ENCODE peak calls at places on chromosomes 4 and X, in four cellular contexts. G is PC-3, A is IMR-90, W is NT2/D1. F is an unnamed sample.

GRCh38 chr4:40552536-40552935 is 77.1 kb downstream of the RBM47 start:
- DNase-seq in A (no peak), W (no peak), G (peak; percentile 59), F (no peak)

GRCh38 chrX:10769165-10769564 is 148.8 kb upstream of the MID1 start:
- DNase-seq in A (peak; percentile 35), W (no peak), G (peak; percentile 61), F (peak; percentile 75)

GRCh38 chrX:78747471-78747870 is at the start of gene LPAR4:
- DNase-seq in G (peak; percentile 9), A (no peak), W (peak; percentile 78), F (peak; percentile 88)

GRCh38 chr4:118974758-118975157 is 86.1 kb downstream of the SYNPO2 start:
- DNase-seq in G (peak; percentile 57), A (peak; percentile 63), W (no peak), F (no peak)

GRCh38 chr4:157143365-157143764 is 67.4 kb downstream of the GLRB start:
- DNase-seq in G (no peak), W (no peak), A (no peak), F (no peak)

GRCh38 chrX:118523920-118524319 is 28.3 kb downstream of the DOCK11 start:
- DNase-seq in W (no peak), G (no peak), A (no peak), F (no peak)

GRCh38 chr4:114474401-114474800 is 124.2 kb upstream of the UGT8 start:
- DNase-seq in W (no peak), G (no peak), A (no peak), F (no peak)

GRCh38 chr4:89336818-89337395 is 29.3 kb upstream of the GPRIN3 start:
- DNase-seq in W (no peak), G (no peak), A (no peak), F (no peak)

GRCh38 chr4:24262616-24263015 is 321.7 kb downstream of the DHX15 start:
- DNase-seq in G (no peak), A (no peak), W (no peak), F (peak; percentile 9)

GRCh38 chr4:36322921-36323354 is 41.5 kb downstream of the DTHD1 start:
- DNase-seq in G (no peak), W (no peak), A (no peak), F (no peak)

GRCh38 chr4:28278676-28279075 is 1418.0 kb downstream of the STIM2 start:
- DNase-seq in A (no peak), W (no peak), G (no peak), F (no peak)

GRCh38 chr4:184826315-184827266 is 823 bp upstream of the ACSL1 start:
- DNase-seq in G (peak; percentile 17), A (peak; percentile 16), W (no peak), F (peak; percentile 21)

GRCh38 chr4:123807187-123807586 is 410.6 kb downstream of the SPRY1 start:
- DNase-seq in A (no peak), W (no peak), G (no peak), F (no peak)

GRCh38 chrX:140141444-140142029 is 176.2 kb upstream of the CXorf66 start:
- DNase-seq in W (no peak), A (peak; percentile 31), G (peak; percentile 54), F (peak; percentile 51)

GRCh38 chr4:5186584-5187170 is 135.4 kb downstream of the STK32B start:
- DNase-seq in G (no peak), A (no peak), W (no peak), F (no peak)

GRCh38 chrX:153059191-153060094 is 3.2 kb downstream of the PNMA3 start:
- DNase-seq in W (no peak), A (no peak), G (no peak), F (no peak)

GRCh38 chr4:88418411-88418810 is 38.5 kb upstream of the HERC5 start:
- DNase-seq in A (no peak), G (no peak), W (no peak), F (no peak)

GRCh38 chr4:30434656-30435055 is 285.5 kb upstream of the PCDH7 start:
- DNase-seq in A (no peak), G (no peak), W (no peak), F (no peak)

DNA sequence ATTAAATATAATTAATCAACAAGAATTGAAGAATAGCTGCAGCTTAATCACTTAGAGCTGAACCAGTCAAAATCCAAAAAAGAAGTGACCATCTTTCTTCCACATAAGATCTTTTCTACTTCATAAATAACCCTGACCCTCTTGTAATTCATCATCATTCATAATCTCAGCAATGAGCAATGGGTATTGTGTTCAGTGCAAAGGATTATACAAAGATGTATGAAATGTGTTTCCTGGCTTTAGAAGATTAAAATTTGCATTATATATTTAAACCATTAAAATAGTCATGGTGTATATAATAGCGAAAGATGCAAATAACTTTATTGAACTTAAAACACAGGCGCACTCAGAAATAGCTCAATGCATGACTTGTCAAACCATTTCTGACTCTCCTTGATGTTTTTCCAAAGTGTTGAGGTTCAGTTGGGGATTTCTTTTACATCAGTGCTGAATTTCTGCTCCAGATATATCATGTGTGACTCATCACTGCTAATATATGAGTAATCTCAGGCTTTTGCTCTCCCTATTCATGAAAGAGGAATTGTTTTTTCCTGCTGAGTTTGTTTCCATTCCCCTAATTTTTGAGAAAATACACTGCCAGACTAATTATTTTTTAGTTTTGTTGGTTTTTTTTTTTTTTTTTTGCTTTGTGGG is 290.2 kb upstream of the PCDH7 start:
- DNase-seq in W (no peak), G (peak; percentile 77), A (peak; percentile 87), F (no peak)
- H3K9ac ChIP-seq in W (no peak overlapping the region), G (no peak overlapping the region), A (no peak overlapping the region), F (no peak overlapping the region)

DNA sequence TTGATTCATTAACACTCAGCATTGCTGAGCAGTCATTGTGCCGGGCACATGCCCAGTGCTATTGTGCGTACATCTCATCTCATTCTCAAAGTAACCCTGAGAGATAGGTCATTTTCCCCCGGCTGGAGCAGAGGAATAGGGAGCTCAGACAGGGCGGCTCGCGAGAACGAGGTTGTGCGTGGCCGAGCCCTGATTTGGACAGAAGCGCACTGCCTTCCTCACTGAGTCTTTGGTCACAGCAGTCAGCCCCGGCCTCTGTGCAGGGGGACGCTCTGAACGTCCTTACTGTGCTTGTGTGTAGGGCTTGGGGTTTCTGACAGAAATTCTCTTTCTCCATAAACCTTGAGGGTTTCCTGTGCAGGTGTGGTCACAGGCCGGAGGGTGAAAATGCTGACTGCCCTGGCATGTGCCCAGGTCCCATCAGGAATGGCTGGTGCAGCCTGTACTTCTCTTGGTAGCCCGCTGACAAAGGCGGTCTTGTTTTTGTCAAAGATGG is 39.5 kb downstream of the NOP14 start:
- DNase-seq in G (no peak), W (no peak), A (no peak), F (no peak)
- H3K36me3 ChIP-seq in G (no peaks in the 10 kb centered on the region), W (peaks cover 56% of the 10 kb centered on the region), A (peaks cover 55% of the 10 kb centered on the region), F (peaks cover 11% of the 10 kb centered on the region)

GRCh38 chrX:105752334-105752733 is 70.0 kb upstream of the NRK start:
- DNase-seq in A (no peak), W (no peak), G (no peak), F (peak; percentile 38)
- H3K9ac ChIP-seq in A (no peak overlapping the region), W (no peak overlapping the region), G (no peak overlapping the region), F (no peak overlapping the region)

DNA sequence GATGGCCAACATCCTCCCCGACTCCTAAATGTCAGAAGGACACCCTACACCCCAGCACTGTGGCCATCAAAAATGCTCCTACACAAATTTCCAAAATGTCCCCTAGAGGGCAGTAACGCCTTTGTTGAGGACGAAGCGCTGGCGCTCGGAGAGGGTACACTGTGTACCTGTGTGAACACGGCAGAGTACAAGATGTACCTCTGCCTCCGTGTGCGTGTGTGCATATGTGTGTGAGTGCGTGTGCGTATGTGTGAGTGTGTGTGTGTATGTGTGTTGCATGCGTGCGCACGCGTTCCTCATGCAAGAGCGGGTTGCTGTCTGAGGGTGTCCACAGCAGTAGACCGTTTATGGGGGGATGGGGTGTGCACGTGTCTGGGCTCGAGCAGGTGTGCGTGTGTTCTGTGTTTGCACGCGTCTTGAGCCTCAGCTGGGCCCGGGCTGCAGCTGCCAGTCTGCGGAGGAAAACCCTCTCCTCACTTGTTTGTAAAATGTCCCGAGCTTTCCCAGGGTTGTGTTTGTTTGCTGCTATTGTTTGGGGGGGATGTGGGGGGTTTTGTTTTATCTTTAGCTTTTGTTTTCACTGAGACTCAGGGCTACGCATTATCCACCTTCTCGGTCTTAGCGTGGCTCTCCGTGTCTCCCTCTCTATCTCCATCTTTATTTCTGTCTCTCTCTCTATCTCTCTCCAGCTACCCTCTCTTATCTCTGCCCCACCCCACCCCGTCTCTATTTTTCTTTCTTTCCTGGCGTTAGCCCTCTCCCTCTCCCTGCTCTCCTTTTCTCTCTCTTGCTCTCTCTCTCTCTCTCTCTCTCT is 10.4 kb upstream of the TSPYL2 start:
- DNase-seq in W (peak; percentile 59), G (peak; percentile 89), A (peak; percentile 56), F (peak; percentile 81)
- H3K36me3 ChIP-seq in W (peaks cover 12% of the 10 kb centered on the region), G (no peaks in the 10 kb centered on the region), A (peaks cover 8% of the 10 kb centered on the region), F (no peaks in the 10 kb centered on the region)

GRCh38 chr4:170979736-170980135 is 833.5 kb upstream of the GALNTL6 start:
- DNase-seq in A (no peak), W (no peak), G (no peak), F (no peak)
- H3K9ac ChIP-seq in A (no peak overlapping the region), W (no peak overlapping the region), G (no peak overlapping the region), F (no peak overlapping the region)

F was measured in neural progenitor cell.